ENCODE peak calls at places on chromosomes 6 and 20, in eight cellular contexts. One of them, this sample, is unnamed.

GRCh38 chr20:1897486-1897885 is 2.3 kb downstream of the SIRPA start:
- DNase-seq in NCI-H2029 treated with DMSO at 0.1 percent for 48 hours: no peak
- DNase-seq in cardiac muscle cell: no peak
- DNase-seq in coronary artery: no peak
- DNase-seq in kidney: no peak
- DNase-seq in CD4-positive, CD25-positive, alpha-beta regulatory T cell: no peak
- DNase-seq in effector memory CD4-positive, alpha-beta T cell: no peak
- DNase-seq in NCI-H1048: no peak
- DNase-seq in this sample: peak; percentile 25

GRCh38 chr6:155795173-155795796 is 339.6 kb upstream of the NOX3 start:
- DNase-seq in NCI-H2029 treated with DMSO at 0.1 percent for 48 hours: no peak
- DNase-seq in cardiac muscle cell: no peak
- DNase-seq in coronary artery: no peak
- DNase-seq in kidney: no peak
- DNase-seq in CD4-positive, CD25-positive, alpha-beta regulatory T cell: no peak
- DNase-seq in effector memory CD4-positive, alpha-beta T cell: no peak
- DNase-seq in NCI-H1048: no peak
- DNase-seq in this sample: no peak

GRCh38 chr6:27139753-27140522 is 107.6 kb upstream of the PRSS16 start:
- DNase-seq in NCI-H2029 treated with DMSO at 0.1 percent for 48 hours: peak; percentile 72
- DNase-seq in cardiac muscle cell: peak; percentile 27
- DNase-seq in coronary artery: no peak
- DNase-seq in kidney: no peak
- DNase-seq in CD4-positive, CD25-positive, alpha-beta regulatory T cell: no peak
- DNase-seq in effector memory CD4-positive, alpha-beta T cell: no peak
- DNase-seq in NCI-H1048: no peak
- DNase-seq in this sample: no peak

GRCh38 chr6:70841115-70841514 is 115.7 kb downstream of the B3GAT2 start:
- DNase-seq in NCI-H2029 treated with DMSO at 0.1 percent for 48 hours: no peak
- DNase-seq in cardiac muscle cell: no peak
- DNase-seq in coronary artery: no peak
- DNase-seq in kidney: no peak
- DNase-seq in CD4-positive, CD25-positive, alpha-beta regulatory T cell: no peak
- DNase-seq in effector memory CD4-positive, alpha-beta T cell: no peak
- DNase-seq in NCI-H1048: no peak
- DNase-seq in this sample: no peak

GRCh38 chr20:61933951-61934715 is 131.5 kb downstream of the TAF4 start:
- DNase-seq in NCI-H2029 treated with DMSO at 0.1 percent for 48 hours: no peak
- DNase-seq in cardiac muscle cell: no peak
- DNase-seq in coronary artery: no peak
- DNase-seq in kidney: peak; percentile 58
- DNase-seq in CD4-positive, CD25-positive, alpha-beta regulatory T cell: no peak
- DNase-seq in effector memory CD4-positive, alpha-beta T cell: no peak
- DNase-seq in NCI-H1048: no peak
- DNase-seq in this sample: no peak

GRCh38 chr6:37840143-37840939 is 20.8 kb downstream of the ZFAND3 start:
- DNase-seq in NCI-H2029 treated with DMSO at 0.1 percent for 48 hours: no peak
- DNase-seq in cardiac muscle cell: no peak
- DNase-seq in coronary artery: no peak
- DNase-seq in kidney: no peak
- DNase-seq in CD4-positive, CD25-positive, alpha-beta regulatory T cell: no peak
- DNase-seq in effector memory CD4-positive, alpha-beta T cell: no peak
- DNase-seq in NCI-H1048: no peak
- DNase-seq in this sample: peak; percentile 31

GRCh38 chr6:161943561-161943960 is 669.7 kb upstream of the AGPAT4 start:
- DNase-seq in NCI-H2029 treated with DMSO at 0.1 percent for 48 hours: no peak
- DNase-seq in cardiac muscle cell: no peak
- DNase-seq in coronary artery: no peak
- DNase-seq in kidney: no peak
- DNase-seq in CD4-positive, CD25-positive, alpha-beta regulatory T cell: no peak
- DNase-seq in effector memory CD4-positive, alpha-beta T cell: no peak
- DNase-seq in NCI-H1048: no peak
- DNase-seq in this sample: no peak

GRCh38 chr20:62804632-62805364 is at the start of gene OGFR:
- DNase-seq in NCI-H2029 treated with DMSO at 0.1 percent for 48 hours: no peak
- DNase-seq in cardiac muscle cell: peak; percentile 62
- DNase-seq in coronary artery: no peak
- DNase-seq in kidney: peak; percentile 91
- DNase-seq in CD4-positive, CD25-positive, alpha-beta regulatory T cell: peak; percentile 71
- DNase-seq in effector memory CD4-positive, alpha-beta T cell: peak; percentile 69
- DNase-seq in NCI-H1048: no peak
- DNase-seq in this sample: peak; percentile 89

GRCh38 chr20:24917797-24918578 is 31.1 kb upstream of the CST7 start:
- DNase-seq in NCI-H2029 treated with DMSO at 0.1 percent for 48 hours: peak; percentile 12
- DNase-seq in cardiac muscle cell: peak; percentile 86
- DNase-seq in coronary artery: no peak
- DNase-seq in kidney: peak; percentile 92
- DNase-seq in CD4-positive, CD25-positive, alpha-beta regulatory T cell: no peak
- DNase-seq in effector memory CD4-positive, alpha-beta T cell: no peak
- DNase-seq in NCI-H1048: peak; percentile 44
- DNase-seq in this sample: peak; percentile 92